ENCODE peak calls at places on chromosome 4, in nine cellular contexts. G is neural progenitor cell; M is Calu3; W is activated B cell treated with CpG ODN at 0.5 μM for 24 hours; Y is colonic mucosa; E is GM13977; C is CD4-positive, alpha-beta T cell; V is transverse colon; N is Peyer's patch. K is an unnamed sample.

GRCh38 chr4:122503214-122503613 is 46.7 kb upstream of the IL2 start:
- DNase-seq in Y (no peak), C (no peak), E (no peak), M (no peak), N (no peak), W (no peak), G (no peak), V (no peak), K (no peak)

GRCh38 chr4:74545488-74545887 is 100.6 kb downstream of the AREG start:
- DNase-seq in V (no peak), M (peak), G (no peak), W (no peak), Y (peak), N (no peak), C (no peak), E (no peak), K (no peak)

GRCh38 chr4:121192500-121192899 is 28.4 kb upstream of the TNIP3 start:
- DNase-seq in C (no peak), N (no peak), G (peak), W (no peak), E (peak), V (no peak), Y (no peak), M (no peak), K (no peak)

GRCh38 chr4:48506716-48507115 is 16.7 kb downstream of the ZAR1 start:
- DNase-seq in W (no peak), N (no peak), M (no peak), Y (no peak), V (no peak), C (no peak), G (no peak), E (no peak), K (no peak)

GRCh38 chr4:184955116-184955515 is 63.2 kb upstream of the HELT start:
- DNase-seq in C (no peak), Y (peak), M (no peak), N (no peak), V (no peak), W (no peak), E (no peak), G (no peak), K (no peak)

GRCh38 chr4:73944061-73944875 is 37.6 kb downstream of the PF4 start:
- DNase-seq in C (no peak), N (peak), G (peak), Y (peak), W (no peak), M (peak), V (peak), E (no peak), K (peak)

GRCh38 chr4:72031868-72032619 is at the start of gene NPFFR2:
- DNase-seq in C (no peak), M (peak), G (peak), N (peak), Y (no peak), W (no peak), E (no peak), V (no peak), K (peak)

GRCh38 chr4:141933978-141934377 is 297.6 kb downstream of the IL15 start:
- DNase-seq in V (no peak), E (no peak), M (no peak), C (no peak), N (no peak), W (no peak), Y (no peak), G (no peak), K (no peak)

GRCh38 chr4:155208258-155209054 is at the start of gene NPY2R:
- DNase-seq in M (no peak), W (no peak), V (peak), N (no peak), Y (no peak), C (no peak), E (no peak), G (peak), K (no peak)
- TF ChIP-seq CTCF in M (no peak), W (no peak), V (no peak), N (no peak), Y (no peak), C (no peak), E (no peak), G (peak), K (no peak)

DNA sequence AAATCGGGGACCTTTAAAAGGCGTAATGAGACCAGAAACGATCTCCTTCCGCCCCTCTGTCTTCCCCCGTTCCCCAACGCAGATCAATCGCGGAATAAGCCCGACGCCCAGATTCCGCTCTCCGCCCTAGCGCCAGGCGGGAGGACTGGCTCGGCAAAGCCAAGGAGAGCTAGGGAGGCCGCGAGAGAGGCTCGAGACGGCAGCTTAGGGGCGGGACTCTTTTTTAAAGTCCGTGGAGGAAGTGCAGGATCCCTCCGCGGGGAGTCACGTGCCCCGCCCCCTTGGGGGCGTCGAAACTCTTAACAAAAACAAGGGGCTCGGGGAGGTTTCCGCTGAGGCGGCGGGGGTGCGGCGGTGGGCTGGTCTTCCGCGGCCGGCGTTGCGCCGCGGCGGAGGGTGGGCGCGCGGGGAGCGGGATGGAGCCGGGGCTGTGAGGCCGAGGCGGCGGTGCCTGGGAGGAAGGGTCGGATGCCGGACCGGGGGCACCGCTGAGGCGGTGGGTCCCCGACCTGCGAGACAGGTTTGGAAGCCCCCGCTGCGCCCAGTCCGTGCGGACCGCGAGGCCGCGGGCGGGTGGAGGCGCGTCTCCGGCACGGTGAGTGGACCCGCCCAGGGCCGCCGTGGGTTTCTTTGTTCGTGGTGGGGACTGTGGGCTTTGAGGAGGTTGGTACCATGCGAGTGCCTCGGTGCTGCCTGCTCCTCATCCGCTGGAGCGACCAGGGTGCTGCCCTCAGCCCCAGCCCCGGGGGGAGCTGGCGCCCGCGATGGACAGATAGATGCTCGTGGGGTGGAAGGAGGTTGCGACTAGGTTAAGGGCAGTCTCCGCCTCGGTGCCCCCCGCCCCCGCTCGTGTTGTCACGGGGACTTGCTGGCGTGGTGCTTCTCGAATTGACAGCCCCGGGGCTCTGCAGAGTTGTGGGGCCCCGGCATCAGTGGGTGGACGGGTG is at the start of gene CCNG2:
- DNase-seq in C (peak), G (peak), E (peak), Y (peak), W (peak), V (peak), M (peak), N (peak), K (peak)
- TF ChIP-seq CTCF in C (no peak), G (no peak), E (no peak), Y (no peak), W (no peak), V (no peak), M (no peak), N (no peak), K (no peak)

GRCh38 chr4:36772154-36772516 is 472.4 kb upstream of the NWD2 start:
- DNase-seq in N (no peak), W (no peak), E (no peak), C (no peak), M (no peak), V (no peak), Y (no peak), G (no peak), K (no peak)
- TF ChIP-seq CTCF in N (no peak), W (no peak), E (no peak), C (no peak), M (no peak), V (no peak), Y (no peak), G (no peak), K (no peak)

GRCh38 chr4:56821394-56822263 is at the start of gene SPINK2:
- DNase-seq in C (peak), E (peak), Y (peak), N (peak), V (peak), W (peak), M (peak), G (peak), K (peak)
- TF ChIP-seq CTCF in C (peak), E (peak), Y (no peak), N (no peak), V (no peak), W (no peak), M (no peak), G (peak), K (no peak)

K was measured in mesothelial cell of epicardium.